ENCODE peak calls at places on chromosomes 2 and 18, in eight cellular contexts. E is amniotic stem cell; L is A549; Y is non-pigmented ciliary epithelial cell; R is thoracic aorta; P is stimulated activated CD4-positive, alpha-beta T cell treated with anti-CD3 and anti-CD28 coated beads, Interleukin-1b, Interleukin-23, amount 100 ng/mL, for 24 hours; O is iris pigment epithelial cell; W is ecto neural progenitor cell. V is an unnamed sample.

GRCh38 chr18:47457614-47458013 is 206.2 kb upstream of the SKOR2 start:
- DNase-seq in E (no peak), L (no peak), Y (no peak), R (no peak), P (no peak), O (no peak), W (no peak), V (no peak)

GRCh38 chr2:39431592-39432316 is 5.3 kb downstream of the MAP4K3 start:
- DNase-seq in E (no peak), L (no peak), Y (no peak), R (no peak), P (no peak), O (peak), W (no peak), V (no peak)

GRCh38 chr2:53438056-53438455 is 329.5 kb upstream of the CHAC2 start:
- DNase-seq in E (no peak), L (no peak), Y (no peak), R (no peak), P (no peak), O (no peak), W (no peak), V (no peak)

GRCh38 chr2:240183370-240184197 is 43.1 kb upstream of the OTOS start:
- DNase-seq in E (no peak), L (no peak), Y (no peak), R (no peak), P (no peak), O (no peak), W (no peak), V (no peak)

GRCh38 chr2:138093455-138093854 is 129.2 kb downstream of the HNMT start:
- DNase-seq in E (no peak), L (no peak), Y (no peak), R (no peak), P (no peak), O (no peak), W (no peak), V (no peak)

GRCh38 chr2:32856891-32857290 is 89.9 kb upstream of the LTBP1 start:
- DNase-seq in E (no peak), L (no peak), Y (no peak), R (no peak), P (no peak), O (no peak), W (no peak), V (no peak)

GRCh38 chr2:206457188-206457634 is 13.9 kb downstream of the ADAM23 start:
- DNase-seq in E (no peak), L (no peak), Y (no peak), R (no peak), P (no peak), O (peak), W (no peak), V (no peak)

GRCh38 chr2:75465317-75465998 is 95.3 kb downstream of the EVA1A start:
- DNase-seq in E (no peak), L (peak), Y (no peak), R (no peak), P (no peak), O (peak), W (no peak), V (no peak)

GRCh38 chr2:137862651-137863050 is 101.6 kb upstream of the HNMT start:
- DNase-seq in E (no peak), L (no peak), Y (no peak), R (no peak), P (no peak), O (no peak), W (no peak), V (no peak)

GRCh38 chr2:20496069-20496468 is 49.2 kb downstream of the RHOB start:
- DNase-seq in E (peak), L (peak), Y (no peak), R (no peak), P (no peak), O (peak), W (no peak), V (no peak)

V was measured in HS-5.